ENCODE peak calls at places on chromosomes 12 and 14, in four cellular contexts. R is HepG2, J is SK-N-SH, K is GM12878. X is an unnamed sample.

GRCh38 chr12:20364501-20364900 is 3.8 kb upstream of the PDE3A start:
- DNase-seq in K (no peak), R (no peak), J (no peak), X (no peak)

GRCh38 chr14:50417853-50418252 is 21.2 kb upstream of the CDKL1 start:
- DNase-seq in K (no peak), R (peak), J (no peak), X (no peak)

GRCh38 chr12:7142057-7142644 is 12.0 kb downstream of the CLSTN3 start:
- DNase-seq in J (peak), R (peak), K (no peak), X (peak)

GRCh38 chr14:52693532-52693931 is 1.8 kb downstream of the ERO1A start:
- DNase-seq in K (no peak), R (no peak), J (no peak), X (no peak)

GRCh38 chr12:109561711-109562030 is 11.6 kb downstream of the MMAB start:
- DNase-seq in J (no peak), R (no peak), K (no peak), X (no peak)

GRCh38 chr12:105100207-105100985 is 7.1 kb upstream of the WASHC4 start:
- DNase-seq in K (no peak), J (no peak), R (no peak), X (no peak)

GRCh38 chr14:35429951-35430350 is 25.4 kb upstream of the NFKBIA start:
- DNase-seq in J (no peak), K (no peak), R (no peak), X (no peak)

GRCh38 chr12:13252616-13253015 is 56.1 kb downstream of the EMP1 start:
- DNase-seq in K (no peak), R (no peak), J (no peak), X (no peak)

GRCh38 chr12:121089031-121089812 is 43.5 kb upstream of the P2RX7 start:
- DNase-seq in R (peak), K (no peak), J (no peak), X (peak)

GRCh38 chr14:98176910-98177309 is 1095.1 kb downstream of the BCL11B start:
- DNase-seq in K (no peak), R (no peak), J (no peak), X (no peak)

GRCh38 chr14:94702629-94703028 is 67.3 kb downstream of the GSC start:
- DNase-seq in K (no peak), R (no peak), J (no peak), X (no peak)

GRCh38 chr14:23028800-23029199 is 5.9 kb downstream of the PSMB5 start:
- DNase-seq in R (no peak), J (no peak), K (no peak), X (no peak)

GRCh38 chr12:46676797-46677520 is 148.8 kb downstream of the SLC38A4 start:
- DNase-seq in R (no peak), K (no peak), J (no peak), X (no peak)

GRCh38 chr12:15936751-15937150 is 25.6 kb downstream of the DERA start:
- DNase-seq in K (no peak), J (no peak), R (no peak), X (no peak)

GRCh38 chr14:91245029-91245428 is 525 bp upstream of the GPR68 start:
- DNase-seq in K (no peak), J (no peak), R (no peak), X (no peak)

GRCh38 chr12:16344269-16344668 is 3.2 kb upstream of the MGST1 start:
- DNase-seq in K (no peak), R (peak), J (no peak), X (no peak)

GRCh38 chr14:57136669-57137068 is 132.0 kb downstream of the EXOC5 start:
- DNase-seq in J (no peak), K (no peak), R (no peak), X (no peak)

GRCh38 chr12:89707623-89707991 is 1.0 kb downstream of the ATP2B1 start:
- DNase-seq in J (peak), K (no peak), R (peak), X (no peak)

GRCh38 chr12:66210840-66211239 is 21.8 kb downstream of the IRAK3 start:
- DNase-seq in K (no peak), J (no peak), R (no peak), X (no peak)

GRCh38 chr12:120466560-120467315 is 2.8 kb downstream of the SRSF9 start:
- DNase-seq in K (no peak), R (peak), J (peak), X (no peak)

GRCh38 chr14:58736606-58737005 is 98.8 kb downstream of the DACT1 start:
- DNase-seq in R (no peak), J (no peak), K (no peak), X (no peak)

GRCh38 chr14:58732387-58732786 is 94.6 kb downstream of the DACT1 start:
- DNase-seq in R (no peak), J (no peak), K (no peak), X (no peak)

GRCh38 chr14:58730793-58731464 is 93.2 kb downstream of the DACT1 start:
- DNase-seq in K (no peak), J (no peak), R (no peak), X (no peak)

GRCh38 chr14:58733451-58734208 is 95.9 kb downstream of the DACT1 start:
- DNase-seq in R (no peak), K (peak), J (no peak), X (no peak)

GRCh38 chr14:58731465-58732330 is 93.9 kb downstream of the DACT1 start:
- DNase-seq in K (no peak), R (no peak), J (no peak), X (peak)
- TF ChIP-seq PBX3 in K (no peak), R (no peak), J (peak), X (no peak)

GRCh38 chr14:29895591-29896043 is 32.0 kb downstream of the PRKD1 start:
- DNase-seq in J (no peak), R (no peak), K (no peak), X (no peak)
- TF ChIP-seq PBX3 in J (no peak), R (no peak), K (no peak), X (no peak)

DNA sequence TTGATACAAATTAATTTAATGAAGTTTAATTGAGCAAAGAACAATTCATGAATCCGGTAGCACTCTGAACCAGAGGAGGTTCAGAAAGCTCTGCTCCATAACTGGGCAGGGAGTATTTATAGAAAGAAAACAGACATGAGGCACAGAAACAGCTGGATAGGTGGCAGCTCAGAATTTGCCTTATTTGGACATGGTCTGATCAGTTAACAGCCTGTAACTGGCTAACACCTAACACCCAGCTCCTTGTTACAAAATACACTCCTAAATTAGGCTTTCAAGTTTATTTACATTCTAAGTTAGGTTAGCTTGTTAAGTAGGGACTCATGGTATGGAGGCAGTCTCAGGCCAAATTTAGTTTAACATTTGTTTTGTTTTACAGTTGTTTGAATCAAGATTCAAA is 67.8 kb upstream of the TMCC3 start:
- DNase-seq in K (no peak), R (no peak), J (no peak), X (no peak)
- TF ChIP-seq PBX3 in K (no peak), R (no peak), J (no peak), X (no peak)

GRCh38 chr12:132451836-132452195 is 38.1 kb upstream of the FBRSL1 start:
- DNase-seq in K (no peak), J (no peak), R (no peak), X (no peak)
- TF ChIP-seq PBX3 in K (no peak), J (no peak), R (no peak), X (no peak)

GRCh38 chr12:94997726-94998125 is 5.8 kb downstream of the NDUFA12 start:
- DNase-seq in J (no peak), R (no peak), K (no peak), X (no peak)

GRCh38 chr12:94998322-94998721 is 5.2 kb downstream of the NDUFA12 start:
- DNase-seq in K (no peak), R (no peak), J (no peak), X (no peak)

GRCh38 chr12:94997061-94997460 is 6.4 kb downstream of the NDUFA12 start:
- DNase-seq in K (no peak), J (no peak), R (no peak), X (no peak)

GRCh38 chr12:94990222-94990621 is 13.3 kb downstream of the NDUFA12 start:
- DNase-seq in R (no peak), J (no peak), K (peak), X (no peak)

DNA sequence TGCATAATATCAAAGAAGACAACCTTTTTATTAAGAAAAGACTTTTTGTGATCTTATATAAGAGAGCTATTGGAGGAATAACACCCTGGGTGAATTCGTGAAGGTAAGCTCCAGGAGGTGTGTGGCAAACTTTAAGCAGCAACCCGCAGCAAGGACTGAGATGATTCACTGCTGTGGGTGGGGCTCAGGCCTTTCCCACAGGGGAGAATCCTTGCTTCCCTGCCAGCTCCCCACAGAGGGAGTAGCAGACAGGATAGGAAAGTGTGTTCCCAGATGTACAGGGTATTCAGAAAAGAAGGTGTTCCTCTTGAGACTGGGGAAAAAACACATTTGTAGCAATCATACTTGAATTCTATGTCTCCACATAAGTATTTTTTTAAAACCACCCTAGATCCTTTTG is 9.2 kb downstream of the NDUFA12 start:
- DNase-seq in R (no peak), K (no peak), J (no peak), X (peak)
- TF ChIP-seq PBX3 in R (no peak), K (no peak), J (no peak), X (no peak)

DNA sequence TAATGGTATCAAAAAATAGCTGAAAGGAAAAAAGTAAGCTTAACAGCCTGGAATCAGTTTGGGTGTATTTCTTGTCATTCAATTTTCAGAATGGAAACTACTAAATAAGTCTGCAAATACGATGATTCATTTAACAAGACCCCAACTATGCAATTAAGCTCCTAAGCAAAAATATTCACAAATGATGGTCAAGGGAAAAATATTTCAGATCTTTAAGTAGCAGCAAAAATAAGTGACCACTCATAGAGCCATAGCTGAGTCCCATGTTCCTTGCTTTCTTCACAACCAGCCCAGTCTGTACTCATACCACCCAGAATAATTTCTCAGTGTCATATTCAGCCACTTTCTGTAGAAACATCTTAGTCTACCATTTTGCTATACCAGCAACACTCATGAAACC is 185.4 kb downstream of the PPM1H start:
- DNase-seq in K (no peak), J (no peak), R (no peak), X (no peak)
- TF ChIP-seq PBX3 in K (no peak), J (no peak), R (no peak), X (no peak)

DNA sequence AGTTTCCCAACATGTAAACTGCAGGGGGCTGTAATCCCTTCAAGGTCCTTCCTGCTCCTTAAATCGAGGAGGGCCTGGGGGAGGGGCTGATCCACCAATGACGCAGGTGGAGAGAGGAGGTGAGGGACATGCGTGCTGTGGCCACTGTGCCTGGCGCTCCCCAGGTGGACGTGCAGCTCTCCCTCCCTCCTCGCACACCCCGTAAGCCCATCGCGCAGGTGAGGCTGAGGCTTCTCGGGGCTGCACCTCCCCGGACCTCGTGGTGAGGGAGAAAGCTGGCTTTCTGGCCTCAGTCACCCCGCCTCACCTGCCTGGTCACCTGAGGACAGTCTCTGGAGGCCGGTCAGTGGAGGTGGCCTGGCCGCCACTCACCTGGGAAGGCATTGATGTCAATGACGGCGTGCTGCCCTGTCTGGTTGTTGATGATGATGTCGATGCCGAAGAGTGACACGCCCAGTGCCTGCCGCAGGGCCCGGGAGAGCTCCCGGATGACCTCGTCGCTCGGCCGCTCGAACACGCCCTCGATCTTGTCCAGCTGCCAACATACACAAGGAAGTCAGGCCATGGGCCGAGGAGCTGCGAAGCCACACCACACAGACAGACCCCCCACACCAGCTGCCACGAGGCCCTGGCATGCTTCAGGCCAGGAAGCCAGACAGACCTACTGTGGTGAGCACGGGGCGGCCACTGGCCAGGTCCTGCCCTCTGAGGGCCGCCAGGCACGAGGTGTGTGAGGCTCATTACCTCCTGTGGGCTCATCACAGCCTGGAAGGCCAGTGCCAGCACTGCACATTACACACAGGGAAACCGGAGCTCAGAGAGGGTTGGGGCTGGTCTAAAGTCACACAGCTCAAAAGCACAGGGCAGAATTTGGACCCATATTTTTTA is 23.3 kb downstream of the CHGA start:
- DNase-seq in J (peak), R (no peak), K (no peak), X (peak)
- TF ChIP-seq PBX3 in J (no peak), R (no peak), K (no peak), X (no peak)

DNA sequence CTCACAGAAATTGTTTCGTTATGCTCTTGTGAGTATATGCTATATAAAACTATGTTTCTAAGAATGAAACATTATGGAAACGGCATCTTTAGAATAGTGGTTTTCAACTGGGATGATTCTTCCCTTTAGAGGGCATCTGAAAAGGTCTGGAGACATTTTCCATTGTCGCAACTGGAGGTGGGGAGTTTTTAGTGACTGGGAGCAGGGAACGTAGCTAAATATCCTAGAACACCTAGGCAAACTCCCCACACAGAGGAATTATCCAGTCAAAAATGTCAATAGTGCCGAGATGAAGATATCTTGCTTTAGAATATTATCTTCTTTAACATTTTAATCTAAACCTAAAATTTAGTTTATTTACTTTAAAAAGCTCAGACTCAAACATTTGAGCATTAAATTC is 486.1 kb upstream of the FOXG1 start:
- DNase-seq in K (no peak), R (no peak), J (no peak), X (no peak)
- TF ChIP-seq PBX3 in K (no peak), R (no peak), J (no peak), X (no peak)

GRCh38 chr14:96104469-96105057 is 65.4 kb downstream of the C14orf132 start:
- DNase-seq in R (peak), K (no peak), J (no peak), X (peak)
- TF ChIP-seq PBX3 in R (no peak), K (no peak), J (no peak), X (peak)

X was measured in A549.